ENCODE peak calls at places on chromosomes 11 and 22, in nine cellular contexts. E, U, I, M, P, B, J, D and V are unnamed samples.

GRCh38 chr11:8168485-8169257 is at the start of gene RIC3:
- DNase-seq in M (peak; percentile 33), J (no peak), D (peak; percentile 61), U (peak; percentile 53), I (peak; percentile 61), B (peak; percentile 18), P (peak; percentile 66), E (no peak), V (no peak)

GRCh38 chr22:28791124-28791523 is 9.2 kb downstream of the XBP1 start:
- DNase-seq in M (no peak), I (no peak), B (no peak), E (no peak), J (no peak), D (no peak), U (no peak), P (no peak), V (no peak)

GRCh38 chr11:14357843-14358728 is 897 bp downstream of the RRAS2 start:
- DNase-seq in M (peak; percentile 63), E (no peak), I (peak; percentile 40), B (peak; percentile 67), D (peak; percentile 25), U (no peak), J (peak; percentile 49), P (no peak), V (peak; percentile 35)

GRCh38 chr11:73186294-73186850 is 31.7 kb upstream of the P2RY2 start:
- DNase-seq in E (peak; percentile 98), B (no peak), D (no peak), I (no peak), M (no peak), P (no peak), J (no peak), U (no peak), V (peak; percentile 44)

GRCh38 chr11:44849424-44849823 is 101.3 kb downstream of the TP53I11 start:
- DNase-seq in B (no peak), U (no peak), D (no peak), M (no peak), I (no peak), J (no peak), P (no peak), E (no peak), V (no peak)

GRCh38 chr22:40385041-40385782 is 14.8 kb downstream of the SGSM3 start:
- DNase-seq in E (no peak), I (peak; percentile 54), J (no peak), D (peak; percentile 32), M (no peak), P (no peak), B (no peak), U (no peak), V (no peak)

GRCh38 chr11:130740819-130741218 is 175.5 kb downstream of the SNX19 start:
- DNase-seq in U (no peak), B (no peak), I (no peak), P (no peak), D (no peak), E (no peak), J (no peak), M (no peak), V (no peak)

GRCh38 chr11:67250059-67251043 is 15.9 kb upstream of the GRK2 start:
- DNase-seq in I (no peak), D (no peak), J (no peak), U (no peak), P (no peak), B (no peak), M (no peak), E (no peak), V (no peak)

GRCh38 chr11:14118047-14118446 is 155.5 kb downstream of the SPON1 start:
- DNase-seq in M (no peak), I (no peak), E (no peak), J (no peak), P (peak; percentile 14), B (no peak), D (no peak), U (no peak), V (no peak)

GRCh38 chr11:68924073-68924925 is 20.6 kb downstream of the IGHMBP2 start:
- DNase-seq in J (no peak), B (no peak), I (no peak), E (no peak), P (no peak), M (no peak), D (no peak), U (peak; percentile 7), V (no peak)

GRCh38 chr11:64894070-64894811 is 15.8 kb upstream of the EHD1 start:
- DNase-seq in P (peak; percentile 57), B (no peak), I (peak; percentile 91), J (peak; percentile 39), M (peak; percentile 92), U (peak; percentile 33), E (no peak), D (peak; percentile 94), V (peak; percentile 76)

GRCh38 chr11:63986156-63986931 is at the start of gene OTUB1:
- DNase-seq in I (peak; percentile 76), U (peak; percentile 88), P (peak; percentile 96), B (peak; percentile 91), M (peak; percentile 93), E (peak; percentile 97), J (peak; percentile 85), D (peak; percentile 89), V (peak; percentile 98)

GRCh38 chr11:35343033-35343598 is 76.2 kb downstream of the SLC1A2 start:
- DNase-seq in B (no peak), M (no peak), U (no peak), I (no peak), P (no peak), E (no peak), J (no peak), D (peak; percentile 43), V (no peak)

GRCh38 chr11:69799582-69799981 is 19.6 kb downstream of the FGF3 start:
- DNase-seq in U (no peak), B (no peak), M (no peak), I (no peak), P (no peak), D (no peak), J (peak; percentile 53), E (no peak), V (peak; percentile 80)